ENCODE peak calls at places on chromosome 18, in six cellular contexts. K is IMR-90; W is GM12865; R is hippocampal formation; G is substantia nigra; S is stimulated activated CD4-positive, alpha-beta T cell treated with anti-CD3 and anti-CD28 coated beads, Interleukin-12 subunit alpha, Interleukin-12 subunit beta, amount 100 ng/mL, for 48 hours. D is an unnamed sample.

GRCh38 chr18:830315-830901 is 18.4 kb upstream of the YES1 start:
- DNase-seq in K (peak), W (peak), R (no peak), G (no peak), S (no peak), D (no peak)

GRCh38 chr18:43192408-43192807 is 76.9 kb upstream of the RIT2 start:
- DNase-seq in K (no peak), W (peak), R (no peak), G (no peak), S (no peak), D (no peak)

GRCh38 chr18:23257686-23258565 is 122.6 kb downstream of the CABLES1 start:
- DNase-seq in K (peak), W (no peak), R (no peak), G (no peak), S (no peak), D (no peak)

GRCh38 chr18:79888016-79888415 is 63.4 kb downstream of the SLC66A2 start:
- DNase-seq in K (no peak), W (no peak), R (no peak), G (no peak), S (no peak), D (no peak)

GRCh38 chr18:73136134-73136533 is 268.3 kb upstream of the NETO1 start:
- DNase-seq in K (no peak), W (no peak), R (no peak), G (no peak), S (no peak), D (no peak)

GRCh38 chr18:42977982-42978595 is 137.4 kb downstream of the RIT2 start:
- DNase-seq in K (no peak), W (no peak), R (no peak), G (no peak), S (no peak), D (no peak)

GRCh38 chr18:12329125-12329698 is 21.2 kb downstream of the TUBB6 start:
- DNase-seq in K (no peak), W (no peak), R (no peak), G (no peak), S (no peak), D (no peak)

GRCh38 chr18:70371908-70372307 is 83.1 kb downstream of the SOCS6 start:
- DNase-seq in K (no peak), W (no peak), R (no peak), G (no peak), S (no peak), D (no peak)

GRCh38 chr18:79935925-79936324 is 15.5 kb downstream of the SLC66A2 start:
- DNase-seq in K (no peak), W (no peak), R (no peak), G (no peak), S (no peak), D (no peak)

GRCh38 chr18:68418881-68419280 is 296.0 kb downstream of the TMX3 start:
- DNase-seq in K (peak), W (no peak), R (no peak), G (no peak), S (no peak), D (no peak)

GRCh38 chr18:42131940-42132244 is 176.9 kb downstream of the PIK3C3 start:
- DNase-seq in K (no peak), W (no peak), R (no peak), G (no peak), S (no peak), D (no peak)

GRCh38 chr18:48842259-48843061 is 108.3 kb downstream of the SMAD7 start:
- DNase-seq in K (no peak), W (no peak), R (no peak), G (no peak), S (no peak), D (no peak)

GRCh38 chr18:46497129-46497528 is 159.9 kb downstream of the LOXHD1 start:
- DNase-seq in K (no peak), W (peak), R (no peak), G (no peak), S (no peak), D (no peak)

GRCh38 chr18:57801379-57802165 is 1.5 kb downstream of the ATP8B1 start:
- DNase-seq in K (no peak), W (no peak), R (no peak), G (no peak), S (no peak), D (no peak)

D was measured in stimulated activated CD8-positive, alpha-beta memory T cell treated with anti-CD3 and anti-CD28 coated beads, Interleukin-15, amount 100 ng/mL, for 48 hours.